ENCODE peak calls at places on chromosomes 11 and 22, in five cellular contexts. U, V, G, O and R are unnamed samples.

GRCh38 chr11:131672191-131672590 is 301.8 kb downstream of the NTM start:
- DNase-seq in U (no peak), V (no peak), G (no peak), O (no peak), R (no peak)

GRCh38 chr11:110217478-110217877 is 78.9 kb downstream of the RDX start:
- DNase-seq in U (no peak), V (no peak), G (no peak), O (no peak), R (no peak)

GRCh38 chr11:29707924-29708323 is 308.9 kb downstream of the KCNA4 start:
- DNase-seq in U (no peak), V (no peak), G (no peak), O (no peak), R (no peak)

GRCh38 chr11:406796-407650 is 7.8 kb downstream of the SIGIRR start:
- DNase-seq in U (peak; percentile 94), V (peak; percentile 68), G (peak; percentile 69), O (peak; percentile 89), R (peak; percentile 90)

GRCh38 chr11:86896486-86896885 is 58.7 kb downstream of the FZD4 start:
- DNase-seq in U (no peak), V (no peak), G (no peak), O (no peak), R (no peak)

GRCh38 chr11:120467627-120468026 is 43.9 kb upstream of the GRIK4 start:
- DNase-seq in U (no peak), V (peak; percentile 85), G (no peak), O (no peak), R (no peak)

GRCh38 chr22:37186228-37186996 is 1.6 kb downstream of the C1QTNF6 start:
- DNase-seq in U (peak; percentile 81), V (peak; percentile 60), G (peak; percentile 97), O (no peak), R (peak; percentile 61)

GRCh38 chr11:57567210-57567511 is 311 bp downstream of the UBE2L6 start:
- DNase-seq in U (peak; percentile 29), V (peak; percentile 6), G (no peak), O (no peak), R (no peak)

GRCh38 chr11:12474871-12475270 is 97.5 kb downstream of the PARVA start:
- DNase-seq in U (no peak), V (no peak), G (no peak), O (no peak), R (no peak)

GRCh38 chr11:78181155-78181554 is 7.3 kb downstream of the KCTD21 start:
- DNase-seq in U (no peak), V (no peak), G (no peak), O (no peak), R (no peak)

GRCh38 chr11:134471341-134472187 is 59.5 kb upstream of the B3GAT1 start:
- DNase-seq in U (no peak), V (no peak), G (no peak), O (no peak), R (no peak)

GRCh38 chr11:106990322-106990721 is 28.0 kb downstream of the GUCY1A2 start:
- DNase-seq in U (no peak), V (no peak), G (no peak), O (no peak), R (no peak)

GRCh38 chr11:66641834-66642233 is 3.3 kb downstream of the RBM4 start:
- DNase-seq in U (no peak), V (no peak), G (no peak), O (no peak), R (no peak)

GRCh38 chr11:10762185-10762584 is 11.1 kb downstream of the CTR9 start:
- DNase-seq in U (peak; percentile 47), V (no peak), G (no peak), O (no peak), R (no peak)

GRCh38 chr11:133669371-133670046 is 137.2 kb upstream of the OPCML start:
- DNase-seq in U (no peak), V (no peak), G (no peak), O (no peak), R (peak; percentile 28)

GRCh38 chr11:8111636-8112035 is 30.6 kb downstream of the TUB start:
- DNase-seq in U (no peak), V (no peak), G (no peak), O (no peak), R (no peak)

GRCh38 chr11:73318501-73319011 is 10.5 kb downstream of the ARHGEF17 start:
- DNase-seq in U (no peak), V (no peak), G (no peak), O (no peak), R (no peak)

GRCh38 chr11:4577761-4578160 is 3.8 kb upstream of the OR52I2 start:
- DNase-seq in U (no peak), V (no peak), G (no peak), O (no peak), R (no peak)

GRCh38 chr11:61905801-61906521 is 11.4 kb downstream of the RAB3IL1 start:
- DNase-seq in U (no peak), V (no peak), G (no peak), O (no peak), R (no peak)

GRCh38 chr11:17734418-17734911 is at the start of gene KCNC1:
- DNase-seq in U (no peak), V (no peak), G (no peak), O (peak; percentile 78), R (peak; percentile 90)

GRCh38 chr11:120517390-120518315 is 6.1 kb downstream of the GRIK4 start:
- DNase-seq in U (no peak), V (no peak), G (no peak), O (peak; percentile 59), R (no peak)

GRCh38 chr11:10514210-10514609 is 26.8 kb downstream of the RNF141 start:
- DNase-seq in U (peak; percentile 11), V (peak; percentile 56), G (no peak), O (no peak), R (no peak)

GRCh38 chr11:119373917-119374631 is 7.4 kb downstream of the USP2 start:
- DNase-seq in U (peak; percentile 75), V (peak; percentile 89), G (no peak), O (peak; percentile 88), R (peak; percentile 89)

GRCh38 chr11:66467756-66468155 is 1.1 kb downstream of the PELI3 start:
- DNase-seq in U (no peak), V (peak; percentile 39), G (no peak), O (peak; percentile 34), R (peak; percentile 75)

GRCh38 chr11:62540804-62541671 is 5.6 kb downstream of the AHNAK start:
- DNase-seq in U (peak; percentile 67), V (no peak), G (no peak), O (no peak), R (no peak)

GRCh38 chr11:119788911-119789560 is 60.0 kb upstream of the NECTIN1 start:
- DNase-seq in U (no peak), V (no peak), G (no peak), O (no peak), R (no peak)

GRCh38 chr11:75907926-75908527 is 93.0 kb downstream of the UVRAG start:
- DNase-seq in U (no peak), V (no peak), G (no peak), O (no peak), R (no peak)

GRCh38 chr11:64204080-64204440 is 2.5 kb upstream of the FERMT3 start:
- DNase-seq in U (no peak), V (no peak), G (no peak), O (no peak), R (no peak)

GRCh38 chr11:119481667-119482400 is 58.9 kb upstream of the THY1 start:
- DNase-seq in U (no peak), V (no peak), G (no peak), O (no peak), R (no peak)

GRCh38 chr11:65041206-65042035 is at the start of gene SAC3D1:
- DNase-seq in U (peak; percentile 66), V (peak; percentile 69), G (peak; percentile 19), O (peak; percentile 75), R (peak; percentile 87)

GRCh38 chr11:46737699-46738098 is 18.7 kb downstream of the F2 start:
- DNase-seq in U (no peak), V (no peak), G (no peak), O (no peak), R (no peak)

GRCh38 chr11:118996926-118997626 is 862 bp upstream of the CENATAC start:
- DNase-seq in U (peak; percentile 69), V (peak; percentile 31), G (no peak), O (no peak), R (peak; percentile 18)

GRCh38 chr11:2535673-2536439 is 91.0 kb downstream of the KCNQ1 start:
- DNase-seq in U (no peak), V (no peak), G (no peak), O (no peak), R (no peak)

GRCh38 chr11:58613228-58613627 is 9.2 kb upstream of the CNTF start:
- DNase-seq in U (no peak), V (no peak), G (no peak), O (no peak), R (no peak)

GRCh38 chr11:35302388-35302787 is 117.0 kb downstream of the SLC1A2 start:
- DNase-seq in U (no peak), V (no peak), G (no peak), O (no peak), R (no peak)
- TF ChIP-seq EZH2phosphoT487 in U (no peak), V (no peak), G (no peak), O (no peak), R (no peak)

GRCh38 chr11:123188508-123189165 is 6.4 kb downstream of the CLMP start:
- DNase-seq in U (no peak), V (peak; percentile 61), G (no peak), O (no peak), R (peak; percentile 64)
- TF ChIP-seq EZH2phosphoT487 in U (no peak), V (no peak), G (no peak), O (no peak), R (no peak)

DNA sequence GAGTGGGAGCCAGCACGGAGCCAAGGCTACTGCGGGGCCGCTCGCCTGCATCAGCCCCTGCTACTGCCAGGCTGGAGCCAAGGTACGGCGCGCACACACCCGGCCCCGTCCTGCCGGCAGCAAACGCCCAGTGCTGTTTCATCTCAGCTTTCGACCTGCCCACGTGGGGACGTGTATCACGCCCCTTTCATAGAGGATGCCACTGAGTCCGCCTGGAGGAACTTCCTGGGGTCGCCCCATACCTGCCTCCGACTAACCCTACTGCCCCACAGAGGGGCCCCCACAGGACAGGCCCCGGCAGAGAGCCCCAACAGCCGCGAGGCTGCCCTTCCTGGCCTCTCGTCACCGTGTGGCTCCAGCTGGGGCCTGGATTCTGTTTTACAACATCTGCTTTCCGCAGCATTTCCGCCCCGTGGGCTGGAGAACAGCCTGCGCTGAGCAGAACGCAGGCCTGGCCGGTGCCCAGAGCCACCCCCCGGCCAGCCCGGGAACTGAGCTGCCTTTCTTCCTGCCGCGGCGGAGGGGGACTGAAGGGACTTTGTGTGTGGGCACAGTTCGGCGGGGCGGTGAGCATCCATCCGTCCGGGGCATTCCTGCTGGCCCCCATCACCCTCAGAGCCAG is 22.9 kb upstream of the ARHGAP8 start:
- DNase-seq in U (no peak), V (no peak), G (no peak), O (peak; percentile 68), R (no peak)
- TF ChIP-seq EZH2phosphoT487 in U (no peak), V (no peak), G (no peak), O (no peak), R (no peak)

GRCh38 chr11:111395749-111396148 is 16.7 kb upstream of the POU2AF1 start:
- DNase-seq in U (no peak), V (no peak), G (no peak), O (no peak), R (no peak)

GRCh38 chr11:111392552-111392951 is 13.5 kb upstream of the POU2AF1 start:
- DNase-seq in U (no peak), V (no peak), G (no peak), O (no peak), R (no peak)

GRCh38 chr11:111393096-111393495 is 14.0 kb upstream of the POU2AF1 start:
- DNase-seq in U (no peak), V (peak; percentile 20), G (no peak), O (no peak), R (no peak)

GRCh38 chr11:111393585-111393984 is 14.5 kb upstream of the POU2AF1 start:
- DNase-seq in U (no peak), V (no peak), G (no peak), O (no peak), R (no peak)

GRCh38 chr11:111395081-111395480 is 16.0 kb upstream of the POU2AF1 start:
- DNase-seq in U (no peak), V (no peak), G (no peak), O (no peak), R (no peak)
- TF ChIP-seq EZH2phosphoT487 in U (no peak), V (no peak), G (no peak), O (no peak), R (no peak)